ENCODE peak calls at places on chromosomes 13 and 19, in four cellular contexts. L, K, S and J are unnamed samples.

GRCh38 chr19:45852941-45853340 is 10.0 kb downstream of the SYMPK start:
- DNase-seq in S (no peak), L (no peak), K (no peak), J (no peak)

GRCh38 chr13:50366488-50367174 is 351.4 kb downstream of the KCNRG start:
- DNase-seq in L (no peak), K (no peak), S (no peak), J (no peak)

GRCh38 chr19:6530385-6531162 is at the start of gene TNFSF9:
- DNase-seq in S (peak), L (peak), K (peak), J (peak)

GRCh38 chr19:35729763-35730162 is 12.0 kb downstream of the KMT2B start:
- DNase-seq in K (no peak), S (no peak), L (no peak), J (no peak)

GRCh38 chr19:33674575-33675367 is 53.0 kb downstream of the CHST8 start:
- DNase-seq in L (no peak), S (no peak), K (no peak), J (no peak)

GRCh38 chr19:3026768-3027167 is 2.3 kb downstream of the TLE2 start:
- DNase-seq in L (no peak), S (no peak), K (no peak), J (no peak)

GRCh38 chr13:39381456-39381855 is 221.5 kb downstream of the LHFPL6 start:
- DNase-seq in S (no peak), K (no peak), L (no peak), J (no peak)

GRCh38 chr19:16559896-16560295 is 12.3 kb downstream of the SLC35E1 start:
- DNase-seq in L (no peak), K (no peak), S (no peak), J (no peak)

GRCh38 chr19:4183967-4184717 is 1.7 kb downstream of the ANKRD24 start:
- DNase-seq in L (no peak), K (peak), S (no peak), J (no peak)

GRCh38 chr19:50772408-50773311 is 2.4 kb downstream of the GPR32 start:
- DNase-seq in K (no peak), L (no peak), S (no peak), J (no peak)

GRCh38 chr19:9857920-9858746 is 23.0 kb downstream of the PIN1 start:
- DNase-seq in S (no peak), L (no peak), K (no peak), J (no peak)

GRCh38 chr19:53553865-53554791 is 16.2 kb downstream of the ZNF331 start:
- DNase-seq in L (peak), K (no peak), S (peak), J (peak)

GRCh38 chr13:110183925-110184324 is 123.0 kb downstream of the COL4A1 start:
- DNase-seq in K (no peak), L (no peak), S (no peak), J (no peak)

GRCh38 chr13:105363747-105364177 is 1171.7 kb downstream of the EFNB2 start:
- DNase-seq in L (no peak), S (no peak), K (no peak), J (no peak)

GRCh38 chr13:29526741-29527140 is 68.7 kb downstream of the SLC7A1 start:
- DNase-seq in K (no peak), L (no peak), S (no peak), J (no peak)

GRCh38 chr19:48798937-48799336 is 11.9 kb downstream of the BCAT2 start:
- DNase-seq in S (no peak), K (peak), L (no peak), J (no peak)

GRCh38 chr13:87986639-87987250 is 315.6 kb downstream of the SLITRK5 start:
- DNase-seq in K (no peak), S (no peak), L (no peak), J (no peak)

GRCh38 chr13:32859893-32860292 is 156.3 kb upstream of the KL start:
- DNase-seq in K (no peak), L (no peak), S (peak), J (no peak)

GRCh38 chr13:97327521-97328221 is 105.5 kb downstream of the MBNL2 start:
- DNase-seq in K (no peak), S (no peak), L (no peak), J (no peak)

GRCh38 chr19:1532003-1532402 is 8.1 kb downstream of the PLK5 start:
- DNase-seq in S (no peak), K (no peak), L (no peak), J (no peak)

GRCh38 chr19:19459707-19460251 is 54.3 kb downstream of the GATAD2A start:
- DNase-seq in K (no peak), S (no peak), L (no peak), J (peak)

GRCh38 chr19:19492026-19492610 is 23.2 kb downstream of the TSSK6 start:
- DNase-seq in K (no peak), L (no peak), S (no peak), J (no peak)

GRCh38 chr13:28866932-28867331 is 46.8 kb downstream of the MTUS2 start:
- DNase-seq in K (no peak), S (no peak), L (no peak), J (no peak)

GRCh38 chr13:56009418-56009817 is 1131.3 kb upstream of the PRR20A start:
- DNase-seq in K (no peak), S (no peak), L (no peak), J (no peak)

GRCh38 chr13:21739771-21740170 is 68.9 kb downstream of the FGF9 start:
- DNase-seq in L (no peak), K (no peak), S (no peak), J (no peak)

GRCh38 chr13:40762849-40763248 is 8.1 kb downstream of the MRPS31 start:
- DNase-seq in K (no peak), L (no peak), S (no peak), J (no peak)

GRCh38 chr13:96091164-96091931 is 1.4 kb downstream of the HS6ST3 start:
- DNase-seq in L (no peak), S (peak), K (no peak), J (peak)

GRCh38 chr13:27170221-27170520 is 1.4 kb downstream of the USP12 start:
- DNase-seq in K (no peak), S (no peak), L (peak), J (no peak)

GRCh38 chr13:28475916-28476725 is 18.8 kb downstream of the FLT1 start:
- DNase-seq in L (peak), K (no peak), S (no peak), J (peak)

GRCh38 chr13:43300817-43301216 is 277.4 kb downstream of the DNAJC15 start:
- DNase-seq in K (no peak), L (peak), S (no peak), J (no peak)

GRCh38 chr13:79311456-79311855 is 94.6 kb downstream of the RBM26 start:
- DNase-seq in S (no peak), K (no peak), L (no peak), J (no peak)

GRCh38 chr13:27820524-27821482 is 28.5 kb downstream of the GSX1 start:
- DNase-seq in K (no peak), L (no peak), S (no peak), J (no peak)

GRCh38 chr19:55467236-55468053 is 2.9 kb upstream of the C19orf85 start:
- DNase-seq in S (peak), K (no peak), L (no peak), J (no peak)

GRCh38 chr13:113584870-113585671 is 518 bp downstream of the TFDP1 start:
- DNase-seq in K (no peak), S (no peak), L (no peak), J (peak)

GRCh38 chr13:69324109-69324886 is 783.3 kb upstream of the ATXN8OS start:
- DNase-seq in K (peak), S (no peak), L (peak), J (no peak)

GRCh38 chr13:43030548-43030947 is 7.2 kb downstream of the DNAJC15 start:
- DNase-seq in K (no peak), L (no peak), S (no peak), J (no peak)